ENCODE peak calls at places on chromosomes 13 and 19, in ten cellular contexts. One of them, this sample, is unnamed.

GRCh38 chr19:39196860-39197562 is at the start of gene NCCRP1:
- DNase-seq in EL: no peak
- DNase-seq in NCI-H1092: no peak
- DNase-seq in suprapubic skin: no peak
- DNase-seq in left lung: no peak
- DNase-seq in choroid plexus epithelial cell: no peak
- DNase-seq in heart left ventricle: no peak
- DNase-seq in T-helper 22 cell: no peak
- DNase-seq in Daoy: no peak
- DNase-seq in heart right ventricle: no peak
- DNase-seq in this sample: no peak

GRCh38 chr13:114226088-114226487 is 8.6 kb upstream of the CDC16 start:
- DNase-seq in EL: no peak
- DNase-seq in NCI-H1092: no peak
- DNase-seq in left lung: no peak
- DNase-seq in heart left ventricle: no peak
- DNase-seq in heart right ventricle: no peak
- DNase-seq in T-helper 22 cell: no peak
- DNase-seq in choroid plexus epithelial cell: no peak
- DNase-seq in suprapubic skin: no peak
- DNase-seq in Daoy: no peak
- DNase-seq in this sample: no peak

GRCh38 chr13:37187611-37188010 is 82.1 kb upstream of the CSNK1A1L start:
- DNase-seq in Daoy: no peak
- DNase-seq in heart right ventricle: no peak
- DNase-seq in heart left ventricle: no peak
- DNase-seq in left lung: no peak
- DNase-seq in NCI-H1092: no peak
- DNase-seq in T-helper 22 cell: no peak
- DNase-seq in suprapubic skin: no peak
- DNase-seq in EL: no peak
- DNase-seq in choroid plexus epithelial cell: peak; percentile 77
- DNase-seq in this sample: no peak

GRCh38 chr13:30121666-30122065 is 185.7 kb downstream of the KATNAL1 start:
- DNase-seq in heart right ventricle: no peak
- DNase-seq in left lung: no peak
- DNase-seq in NCI-H1092: no peak
- DNase-seq in heart left ventricle: no peak
- DNase-seq in choroid plexus epithelial cell: no peak
- DNase-seq in Daoy: no peak
- DNase-seq in suprapubic skin: no peak
- DNase-seq in EL: no peak
- DNase-seq in T-helper 22 cell: no peak
- DNase-seq in this sample: peak; percentile 18

GRCh38 chr13:37403776-37404497 is 194.6 kb downstream of the POSTN start:
- DNase-seq in heart left ventricle: no peak
- DNase-seq in NCI-H1092: no peak
- DNase-seq in T-helper 22 cell: no peak
- DNase-seq in suprapubic skin: no peak
- DNase-seq in heart right ventricle: no peak
- DNase-seq in EL: peak; percentile 79
- DNase-seq in left lung: no peak
- DNase-seq in choroid plexus epithelial cell: peak; percentile 94
- DNase-seq in Daoy: no peak
- DNase-seq in this sample: no peak

GRCh38 chr13:41562083-41562482 is 104.7 kb downstream of the RGCC start:
- DNase-seq in Daoy: peak; percentile 82
- DNase-seq in suprapubic skin: no peak
- DNase-seq in left lung: no peak
- DNase-seq in EL: peak; percentile 86
- DNase-seq in NCI-H1092: no peak
- DNase-seq in heart right ventricle: peak; percentile 60
- DNase-seq in heart left ventricle: peak; percentile 58
- DNase-seq in choroid plexus epithelial cell: peak; percentile 97
- DNase-seq in T-helper 22 cell: no peak
- DNase-seq in this sample: no peak

GRCh38 chr19:14559916-14560775 is 11.7 kb downstream of the NDUFB7 start:
- DNase-seq in EL: no peak
- DNase-seq in choroid plexus epithelial cell: no peak
- DNase-seq in NCI-H1092: no peak
- DNase-seq in heart left ventricle: peak; percentile 78
- DNase-seq in T-helper 22 cell: no peak
- DNase-seq in heart right ventricle: peak; percentile 61
- DNase-seq in left lung: no peak
- DNase-seq in Daoy: no peak
- DNase-seq in suprapubic skin: no peak
- DNase-seq in this sample: no peak

GRCh38 chr19:22144394-22144793 is 52.4 kb downstream of the ZNF676 start:
- DNase-seq in Daoy: no peak
- DNase-seq in T-helper 22 cell: no peak
- DNase-seq in heart right ventricle: no peak
- DNase-seq in EL: peak; percentile 0
- DNase-seq in NCI-H1092: no peak
- DNase-seq in suprapubic skin: no peak
- DNase-seq in choroid plexus epithelial cell: peak; percentile 48
- DNase-seq in left lung: no peak
- DNase-seq in heart left ventricle: no peak
- DNase-seq in this sample: no peak

GRCh38 chr13:35163674-35164073 is 221.6 kb downstream of the NBEA start:
- DNase-seq in EL: no peak
- DNase-seq in choroid plexus epithelial cell: no peak
- DNase-seq in heart right ventricle: no peak
- DNase-seq in suprapubic skin: no peak
- DNase-seq in heart left ventricle: no peak
- DNase-seq in left lung: no peak
- DNase-seq in T-helper 22 cell: no peak
- DNase-seq in NCI-H1092: no peak
- DNase-seq in Daoy: no peak
- DNase-seq in this sample: no peak

GRCh38 chr19:49615861-49616260 is 24.1 kb downstream of the RRAS start:
- DNase-seq in heart left ventricle: no peak
- DNase-seq in EL: no peak
- DNase-seq in T-helper 22 cell: no peak
- DNase-seq in suprapubic skin: no peak
- DNase-seq in choroid plexus epithelial cell: no peak
- DNase-seq in heart right ventricle: no peak
- DNase-seq in NCI-H1092: no peak
- DNase-seq in Daoy: no peak
- DNase-seq in left lung: peak; percentile 67
- DNase-seq in this sample: no peak

GRCh38 chr19:53961523-53962345 is 1.0 kb upstream of the CACNG8 start:
- DNase-seq in T-helper 22 cell: no peak
- DNase-seq in NCI-H1092: no peak
- DNase-seq in suprapubic skin: no peak
- DNase-seq in heart right ventricle: no peak
- DNase-seq in choroid plexus epithelial cell: peak; percentile 57
- DNase-seq in EL: peak; percentile 51
- DNase-seq in Daoy: peak; percentile 74
- DNase-seq in heart left ventricle: no peak
- DNase-seq in left lung: no peak
- DNase-seq in this sample: no peak

GRCh38 chr19:33302974-33303790 is 848 bp upstream of the CEBPA start:
- DNase-seq in choroid plexus epithelial cell: peak; percentile 65
- DNase-seq in EL: peak; percentile 50
- DNase-seq in Daoy: peak; percentile 63
- DNase-seq in suprapubic skin: no peak
- DNase-seq in heart right ventricle: no peak
- DNase-seq in NCI-H1092: no peak
- DNase-seq in left lung: peak; percentile 90
- DNase-seq in heart left ventricle: peak; percentile 48
- DNase-seq in T-helper 22 cell: no peak
- DNase-seq in this sample: peak; percentile 91

GRCh38 chr19:49808762-49809154 is 4.3 kb downstream of the FUZ start:
- DNase-seq in EL: peak; percentile 83
- DNase-seq in left lung: peak; percentile 96
- DNase-seq in T-helper 22 cell: peak; percentile 83
- DNase-seq in choroid plexus epithelial cell: peak; percentile 90
- DNase-seq in suprapubic skin: peak; percentile 99
- DNase-seq in NCI-H1092: peak; percentile 72
- DNase-seq in heart left ventricle: peak; percentile 95
- DNase-seq in heart right ventricle: peak; percentile 95
- DNase-seq in Daoy: peak; percentile 90
- DNase-seq in this sample: peak; percentile 98

GRCh38 chr13:103029798-103030197 is 36.4 kb downstream of the SLC10A2 start:
- DNase-seq in NCI-H1092: no peak
- DNase-seq in left lung: peak; percentile 28
- DNase-seq in Daoy: no peak
- DNase-seq in suprapubic skin: no peak
- DNase-seq in choroid plexus epithelial cell: no peak
- DNase-seq in EL: no peak
- DNase-seq in heart right ventricle: no peak
- DNase-seq in T-helper 22 cell: no peak
- DNase-seq in heart left ventricle: no peak
- DNase-seq in this sample: no peak

GRCh38 chr13:50080158-50080855 is 65.1 kb downstream of the KCNRG start:
- DNase-seq in heart left ventricle: no peak
- DNase-seq in EL: peak; percentile 56
- DNase-seq in left lung: no peak
- DNase-seq in suprapubic skin: no peak
- DNase-seq in choroid plexus epithelial cell: peak; percentile 59
- DNase-seq in Daoy: peak; percentile 11
- DNase-seq in NCI-H1092: peak; percentile 7
- DNase-seq in heart right ventricle: no peak
- DNase-seq in T-helper 22 cell: peak; percentile 29
- DNase-seq in this sample: no peak

GRCh38 chr13:51478418-51479198 is 25.8 kb upstream of the INTS6 start:
- DNase-seq in heart right ventricle: no peak
- DNase-seq in NCI-H1092: no peak
- DNase-seq in T-helper 22 cell: no peak
- DNase-seq in Daoy: no peak
- DNase-seq in left lung: no peak
- DNase-seq in suprapubic skin: no peak
- DNase-seq in heart left ventricle: no peak
- DNase-seq in EL: no peak
- DNase-seq in choroid plexus epithelial cell: no peak
- DNase-seq in this sample: no peak

GRCh38 chr13:52746141-52746540 is 6.5 kb upstream of the CNMD start:
- DNase-seq in suprapubic skin: no peak
- DNase-seq in T-helper 22 cell: no peak
- DNase-seq in left lung: no peak
- DNase-seq in Daoy: no peak
- DNase-seq in heart right ventricle: no peak
- DNase-seq in EL: no peak
- DNase-seq in heart left ventricle: no peak
- DNase-seq in choroid plexus epithelial cell: no peak
- DNase-seq in NCI-H1092: no peak
- DNase-seq in this sample: no peak

GRCh38 chr19:34556500-34556899 is 74.9 kb downstream of the WTIP start:
- DNase-seq in EL: peak; percentile 23
- DNase-seq in heart left ventricle: no peak
- DNase-seq in left lung: no peak
- DNase-seq in heart right ventricle: peak; percentile 20
- DNase-seq in NCI-H1092: peak; percentile 4
- DNase-seq in Daoy: no peak
- DNase-seq in T-helper 22 cell: no peak
- DNase-seq in suprapubic skin: no peak
- DNase-seq in choroid plexus epithelial cell: peak; percentile 9
- DNase-seq in this sample: no peak

GRCh38 chr13:23467048-23467931 is 33.8 kb upstream of the SACS start:
- DNase-seq in choroid plexus epithelial cell: peak; percentile 36
- DNase-seq in Daoy: peak; percentile 5
- DNase-seq in EL: peak; percentile 87
- DNase-seq in heart right ventricle: no peak
- DNase-seq in NCI-H1092: no peak
- DNase-seq in left lung: no peak
- DNase-seq in T-helper 22 cell: no peak
- DNase-seq in heart left ventricle: no peak
- DNase-seq in suprapubic skin: no peak
- DNase-seq in this sample: no peak

GRCh38 chr19:35704218-35704617 is at the start of gene ZBTB32:
- DNase-seq in NCI-H1092: no peak
- DNase-seq in Daoy: peak; percentile 71
- DNase-seq in choroid plexus epithelial cell: peak; percentile 67
- DNase-seq in heart left ventricle: peak; percentile 61
- DNase-seq in left lung: no peak
- DNase-seq in heart right ventricle: no peak
- DNase-seq in EL: peak; percentile 26
- DNase-seq in T-helper 22 cell: no peak
- DNase-seq in suprapubic skin: no peak
- DNase-seq in this sample: no peak